ENCODE peak calls at places on chromosomes 2 and 18, in four cellular contexts. C, L, W and Y are unnamed samples.

GRCh38 chr18:28176933-28177827 is at the start of gene CDH2:
- DNase-seq in C (peak), L (peak), W (peak), Y (peak)

GRCh38 chr2:24454258-24454657 is 36.8 kb upstream of the NCOA1 start:
- DNase-seq in C (peak), L (peak), W (no peak), Y (peak)

GRCh38 chr2:143176606-143177005 is 47.4 kb downstream of the ARHGAP15 start:
- DNase-seq in C (no peak), L (no peak), W (no peak), Y (no peak)

GRCh38 chr2:70732736-70733427 is 35.1 kb downstream of the ADD2 start:
- DNase-seq in C (no peak), L (no peak), W (no peak), Y (no peak)

GRCh38 chr2:28681216-28681981 is 70.2 kb upstream of the PPP1CB start:
- DNase-seq in C (peak), L (peak), W (no peak), Y (peak)

GRCh38 chr2:128270306-128271185 is 48.1 kb downstream of the HS6ST1 start:
- DNase-seq in C (no peak), L (no peak), W (no peak), Y (no peak)

GRCh38 chr2:100320547-100321180 is 1.6 kb downstream of the LONRF2 start:
- DNase-seq in C (no peak), L (no peak), W (no peak), Y (peak)

GRCh38 chr18:66316708-66317107 is 287.2 kb downstream of the CDH19 start:
- DNase-seq in C (no peak), L (no peak), W (no peak), Y (no peak)

GRCh38 chr2:32262105-32262504 is 2.6 kb downstream of the NLRC4 start:
- DNase-seq in C (no peak), L (no peak), W (no peak), Y (no peak)

GRCh38 chr2:32264422-32265149 is at the start of gene NLRC4:
- DNase-seq in C (no peak), L (no peak), W (no peak), Y (no peak)
- H3K4me3 ChIP-seq in C (no peak), L (no peak), W (peak), Y (no peak)

GRCh38 chr2:102168026-102168425 is 18.8 kb upstream of the IL1RL2 start:
- DNase-seq in C (no peak), L (no peak), W (no peak), Y (no peak)

GRCh38 chr2:102166189-102166845 is 20.5 kb upstream of the IL1RL2 start:
- DNase-seq in C (peak), L (peak), W (no peak), Y (peak)
- TF ChIP-seq CTCF in C (peak), L (peak), W (peak), Y (peak)

GRCh38 chr18:54506516-54507261 is 84.4 kb upstream of the DYNAP start:
- DNase-seq in C (no peak), L (no peak), W (no peak), Y (no peak)

GRCh38 chr18:54503495-54503894 is 87.5 kb upstream of the DYNAP start:
- DNase-seq in C (no peak), L (no peak), W (no peak), Y (no peak)
- H3K4me3 ChIP-seq in C (no peak), L (no peak), W (no peak), Y (no peak)

DNA sequence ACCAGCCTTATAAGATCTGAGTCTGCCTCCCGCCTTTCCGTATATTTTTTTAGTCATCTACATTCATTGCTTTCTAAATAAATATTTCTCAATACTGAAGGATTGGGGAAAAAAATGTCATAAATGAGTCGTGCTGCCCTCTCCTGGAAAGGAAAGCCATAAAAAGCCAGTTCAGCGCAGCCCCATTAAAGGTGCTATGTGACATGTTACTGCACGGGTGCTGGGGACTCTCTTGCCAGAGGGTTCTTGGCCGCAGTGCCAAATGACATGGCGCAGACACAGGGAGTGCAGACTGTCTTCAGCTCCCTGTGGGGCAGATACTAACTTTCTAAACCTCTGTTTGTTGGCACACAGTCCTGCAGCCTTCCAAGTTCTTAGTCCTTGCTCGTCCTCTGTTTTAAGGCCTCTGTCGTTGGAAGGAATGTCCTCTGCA is 53.7 kb upstream of the MAP3K20 start:
- DNase-seq in C (no peak), L (peak), W (no peak), Y (peak)
- TF ChIP-seq CTCF in C (peak), L (peak), W (no peak), Y (peak)

DNA sequence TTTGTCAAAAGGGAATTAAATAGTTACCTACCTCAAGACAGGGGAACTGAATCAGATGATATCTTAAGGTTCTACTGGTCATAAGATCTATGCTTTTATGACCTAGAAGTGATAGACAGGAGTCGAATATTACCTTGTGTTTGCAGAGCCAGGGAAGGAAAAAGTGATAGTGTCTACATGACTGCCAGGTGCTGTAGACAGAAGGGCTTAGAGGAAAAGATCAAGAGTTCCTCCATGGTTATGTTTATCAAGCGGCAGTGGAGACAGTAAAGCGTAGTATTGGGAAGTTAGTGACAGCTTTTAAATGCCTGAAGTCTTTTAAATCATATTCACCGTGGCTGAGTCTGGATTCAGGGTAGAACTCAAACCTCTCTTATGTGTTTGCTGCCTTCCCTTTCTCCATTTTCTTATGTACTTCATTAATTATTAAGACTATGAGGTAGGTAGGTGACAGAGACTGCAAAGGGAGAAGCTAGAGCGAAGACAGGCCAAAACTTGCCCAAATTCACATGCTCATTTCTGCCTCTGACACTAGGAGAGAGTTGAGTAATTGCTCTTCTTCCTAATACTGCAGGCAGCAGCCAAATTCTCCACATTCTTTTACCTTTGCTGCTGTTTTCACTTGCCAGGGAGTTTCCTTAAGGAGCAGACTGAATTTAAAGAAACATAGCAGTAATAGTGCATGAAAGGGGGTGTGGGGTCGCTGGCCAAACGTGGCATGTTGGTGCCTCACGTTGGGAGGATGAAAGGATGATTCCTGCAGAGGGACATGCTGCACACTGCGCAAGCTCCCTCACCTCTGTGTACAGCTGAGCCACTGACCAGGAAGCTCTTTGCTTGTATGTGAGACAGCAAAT is 12.1 kb downstream of the CRIM1 start:
- DNase-seq in C (no peak), L (peak), W (no peak), Y (no peak)
- H3K4me3 ChIP-seq in C (no peak), L (peak), W (no peak), Y (no peak)

GRCh38 chr2:6827516-6828298 is 38.0 kb downstream of the CMPK2 start:
- DNase-seq in C (no peak), L (no peak), W (no peak), Y (peak)

GRCh38 chr2:6831229-6831628 is 34.5 kb downstream of the CMPK2 start:
- DNase-seq in C (no peak), L (no peak), W (no peak), Y (no peak)

GRCh38 chr2:6826081-6826913 is 39.4 kb downstream of the CMPK2 start:
- DNase-seq in C (peak), L (peak), W (peak), Y (peak)

GRCh38 chr2:6824962-6825361 is 40.7 kb downstream of the CMPK2 start:
- DNase-seq in C (peak), L (peak), W (no peak), Y (peak)

DNA sequence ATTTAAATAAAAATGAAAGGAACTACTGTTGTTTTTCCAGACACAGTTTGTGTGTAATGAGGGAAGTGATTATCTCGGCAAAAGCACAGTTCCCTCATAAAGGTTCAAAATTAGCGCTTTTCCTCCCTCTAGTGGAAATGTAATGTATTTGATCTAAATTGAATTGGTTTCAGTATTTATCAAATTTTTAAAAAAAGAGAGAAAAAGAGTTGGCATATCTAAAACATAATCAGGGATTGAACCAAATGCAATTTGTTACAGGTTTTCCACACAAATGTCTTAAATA is 37.5 kb downstream of the CMPK2 start:
- DNase-seq in C (peak), L (peak), W (no peak), Y (peak)
- TF ChIP-seq CTCF in C (peak), L (peak), W (no peak), Y (peak)

GRCh38 chr2:26347286-26347865 is 787 bp upstream of the ADGRF3 start:
- DNase-seq in C (peak), L (peak), W (no peak), Y (peak)
- H3K4me3 ChIP-seq in C (peak), L (peak), W (peak), Y (peak)

GRCh38 chr18:10015941-10016819 is 102.4 kb downstream of the VAPA start:
- DNase-seq in C (peak), L (peak), W (no peak), Y (peak)
- TF ChIP-seq CTCF in C (peak), L (peak), W (no peak), Y (peak)

GRCh38 chr2:238159676-238160205 is 971 bp downstream of the ERFE start:
- DNase-seq in C (no peak), L (no peak), W (no peak), Y (no peak)

GRCh38 chr2:238162171-238162515 is 3.4 kb downstream of the ERFE start:
- DNase-seq in C (no peak), L (no peak), W (no peak), Y (no peak)

GRCh38 chr2:238161291-238162051 is 2.7 kb downstream of the ERFE start:
- DNase-seq in C (no peak), L (no peak), W (no peak), Y (no peak)

GRCh38 chr2:238158807-238159539 is at the start of gene ERFE:
- DNase-seq in C (no peak), L (peak), W (no peak), Y (no peak)

GRCh38 chr2:238160206-238161129 is 1.7 kb downstream of the ERFE start:
- DNase-seq in C (no peak), L (no peak), W (no peak), Y (no peak)
- H3K4me3 ChIP-seq in C (no peak), L (no peak), W (no peak), Y (no peak)

DNA sequence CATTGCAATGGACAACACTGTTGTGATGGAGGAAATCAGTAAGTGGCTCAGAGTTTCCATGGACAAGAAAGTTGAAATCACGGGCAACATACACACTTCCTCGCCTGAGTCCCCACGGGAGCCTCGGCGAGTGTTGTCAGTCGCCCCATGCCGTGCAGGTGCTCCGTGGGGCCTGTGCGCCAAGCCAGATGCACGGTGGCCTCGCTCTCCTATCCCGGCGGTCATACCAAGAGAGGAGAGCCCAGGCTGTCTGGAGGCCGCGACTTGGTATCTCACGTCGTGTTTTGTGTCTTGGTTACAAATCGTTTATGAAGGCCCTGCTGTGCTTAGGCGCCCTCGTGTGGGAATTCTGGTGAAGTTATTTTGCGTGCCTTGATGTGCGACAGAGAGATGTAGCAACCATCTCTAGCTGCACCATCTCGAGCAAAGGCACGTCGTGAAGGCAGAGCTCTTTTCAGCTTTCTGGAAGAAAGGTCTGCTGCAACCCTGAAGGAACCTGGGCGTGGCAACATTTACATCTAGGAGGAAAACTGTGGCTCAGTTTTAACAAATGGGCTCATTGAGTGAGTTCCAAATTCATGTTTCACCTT is 21.8 kb downstream of the ATG4B start:
- DNase-seq in C (peak), L (peak), W (peak), Y (peak)
- TF ChIP-seq CTCF in C (peak), L (peak), W (peak), Y (peak)